ENCODE peak calls at places on chromosome 22, in ten cellular contexts. One of them, this sample, is unnamed.

GRCh38 chr22:22130956-22131355 is 113.6 kb upstream of the VPREB1 start:
- DNase-seq in esophagus squamous epithelium: no peak
- DNase-seq in H9: no peak
- DNase-seq in heart right ventricle: no peak
- DNase-seq in OCI-LY7: no peak
- DNase-seq in suprapubic skin: no peak
- DNase-seq in pancreas: no peak
- DNase-seq in stomach: no peak
- DNase-seq in CD8-positive, alpha-beta T cell: no peak
- DNase-seq in endodermal cell: no peak
- DNase-seq in this sample: no peak

GRCh38 chr22:43828711-43829447 is 16.8 kb upstream of the EFCAB6 start:
- DNase-seq in esophagus squamous epithelium: no peak
- DNase-seq in H9: peak; percentile 64
- DNase-seq in heart right ventricle: peak; percentile 82
- DNase-seq in OCI-LY7: no peak
- DNase-seq in suprapubic skin: peak; percentile 92
- DNase-seq in pancreas: peak; percentile 45
- DNase-seq in stomach: no peak
- DNase-seq in CD8-positive, alpha-beta T cell: no peak
- DNase-seq in endodermal cell: peak; percentile 71
- DNase-seq in this sample: peak; percentile 60

GRCh38 chr22:32555546-32555945 is 80.9 kb downstream of the FBXO7 start:
- DNase-seq in esophagus squamous epithelium: no peak
- DNase-seq in H9: no peak
- DNase-seq in heart right ventricle: no peak
- DNase-seq in OCI-LY7: no peak
- DNase-seq in suprapubic skin: no peak
- DNase-seq in pancreas: no peak
- DNase-seq in stomach: no peak
- DNase-seq in CD8-positive, alpha-beta T cell: no peak
- DNase-seq in endodermal cell: no peak
- DNase-seq in this sample: no peak

GRCh38 chr22:44211946-44212930 is 31.5 kb downstream of the PARVG start:
- DNase-seq in esophagus squamous epithelium: no peak
- DNase-seq in H9: no peak
- DNase-seq in heart right ventricle: no peak
- DNase-seq in OCI-LY7: no peak
- DNase-seq in suprapubic skin: no peak
- DNase-seq in pancreas: no peak
- DNase-seq in stomach: no peak
- DNase-seq in CD8-positive, alpha-beta T cell: no peak
- DNase-seq in endodermal cell: peak; percentile 26
- DNase-seq in this sample: no peak

GRCh38 chr22:50676661-50677492 is 4.3 kb downstream of the SHANK3 start:
- DNase-seq in esophagus squamous epithelium: no peak
- DNase-seq in H9: no peak
- DNase-seq in heart right ventricle: no peak
- DNase-seq in OCI-LY7: no peak
- DNase-seq in suprapubic skin: peak; percentile 69
- DNase-seq in pancreas: no peak
- DNase-seq in stomach: peak; percentile 13
- DNase-seq in CD8-positive, alpha-beta T cell: no peak
- DNase-seq in endodermal cell: no peak
- DNase-seq in this sample: no peak

GRCh38 chr22:36355362-36355761 is 32.4 kb downstream of the MYH9 start:
- DNase-seq in esophagus squamous epithelium: no peak
- DNase-seq in H9: no peak
- DNase-seq in heart right ventricle: no peak
- DNase-seq in OCI-LY7: no peak
- DNase-seq in suprapubic skin: no peak
- DNase-seq in pancreas: no peak
- DNase-seq in stomach: no peak
- DNase-seq in CD8-positive, alpha-beta T cell: no peak
- DNase-seq in endodermal cell: no peak
- DNase-seq in this sample: no peak

GRCh38 chr22:30212363-30212995 is 34.1 kb downstream of the LIF start:
- DNase-seq in esophagus squamous epithelium: no peak
- DNase-seq in H9: no peak
- DNase-seq in heart right ventricle: peak; percentile 40
- DNase-seq in OCI-LY7: no peak
- DNase-seq in suprapubic skin: no peak
- DNase-seq in pancreas: no peak
- DNase-seq in stomach: peak; percentile 87
- DNase-seq in CD8-positive, alpha-beta T cell: no peak
- DNase-seq in endodermal cell: no peak
- DNase-seq in this sample: peak; percentile 89

GRCh38 chr22:27740192-27740748 is 61.3 kb downstream of the MN1 start:
- DNase-seq in esophagus squamous epithelium: no peak
- DNase-seq in H9: no peak
- DNase-seq in heart right ventricle: no peak
- DNase-seq in OCI-LY7: no peak
- DNase-seq in suprapubic skin: no peak
- DNase-seq in pancreas: no peak
- DNase-seq in stomach: no peak
- DNase-seq in CD8-positive, alpha-beta T cell: no peak
- DNase-seq in endodermal cell: no peak
- DNase-seq in this sample: no peak

GRCh38 chr22:35051034-35051535 is 14.9 kb upstream of the ISX start:
- DNase-seq in esophagus squamous epithelium: no peak
- DNase-seq in H9: peak; percentile 8
- DNase-seq in heart right ventricle: no peak
- DNase-seq in OCI-LY7: no peak
- DNase-seq in suprapubic skin: no peak
- DNase-seq in pancreas: no peak
- DNase-seq in stomach: no peak
- DNase-seq in CD8-positive, alpha-beta T cell: no peak
- DNase-seq in endodermal cell: no peak
- DNase-seq in this sample: no peak

GRCh38 chr22:47322854-47323253 is 560.4 kb downstream of the TBC1D22A start:
- DNase-seq in esophagus squamous epithelium: no peak
- DNase-seq in H9: no peak
- DNase-seq in heart right ventricle: no peak
- DNase-seq in OCI-LY7: no peak
- DNase-seq in suprapubic skin: no peak
- DNase-seq in pancreas: no peak
- DNase-seq in stomach: no peak
- DNase-seq in CD8-positive, alpha-beta T cell: no peak
- DNase-seq in endodermal cell: no peak
- DNase-seq in this sample: no peak

GRCh38 chr22:48500481-48501230 is 1327.0 kb downstream of the BRD1 start:
- DNase-seq in esophagus squamous epithelium: no peak
- DNase-seq in H9: peak; percentile 55
- DNase-seq in heart right ventricle: no peak
- DNase-seq in OCI-LY7: no peak
- DNase-seq in suprapubic skin: no peak
- DNase-seq in pancreas: peak; percentile 39
- DNase-seq in stomach: no peak
- DNase-seq in CD8-positive, alpha-beta T cell: no peak
- DNase-seq in endodermal cell: peak; percentile 66
- DNase-seq in this sample: no peak

GRCh38 chr22:49647346-49648026 is 180.2 kb downstream of the BRD1 start:
- DNase-seq in esophagus squamous epithelium: no peak
- DNase-seq in H9: no peak
- DNase-seq in heart right ventricle: no peak
- DNase-seq in OCI-LY7: peak; percentile 5
- DNase-seq in suprapubic skin: no peak
- DNase-seq in pancreas: no peak
- DNase-seq in stomach: no peak
- DNase-seq in CD8-positive, alpha-beta T cell: no peak
- DNase-seq in endodermal cell: no peak
- DNase-seq in this sample: no peak
- TF ChIP-seq CTCF in esophagus squamous epithelium: no peak
- TF ChIP-seq CTCF in H9: no peak
- TF ChIP-seq CTCF in heart right ventricle: no peak
- TF ChIP-seq CTCF in OCI-LY7: peak; percentile 46
- TF ChIP-seq CTCF in suprapubic skin: no peak
- TF ChIP-seq CTCF in pancreas: no peak
- TF ChIP-seq CTCF in stomach: no peak
- TF ChIP-seq CTCF in CD8-positive, alpha-beta T cell: no peak
- TF ChIP-seq CTCF in endodermal cell: no peak
- TF ChIP-seq CTCF in this sample: no peak

GRCh38 chr22:31291403-31291715 is 929 bp downstream of the PIK3IP1 start:
- DNase-seq in esophagus squamous epithelium: no peak
- DNase-seq in H9: no peak
- DNase-seq in heart right ventricle: no peak
- DNase-seq in OCI-LY7: no peak
- DNase-seq in suprapubic skin: no peak
- DNase-seq in pancreas: no peak
- DNase-seq in stomach: no peak
- DNase-seq in CD8-positive, alpha-beta T cell: no peak
- DNase-seq in endodermal cell: no peak
- DNase-seq in this sample: no peak

GRCh38 chr22:31295413-31295812 is 3.1 kb upstream of the PIK3IP1 start:
- DNase-seq in esophagus squamous epithelium: no peak
- DNase-seq in H9: no peak
- DNase-seq in heart right ventricle: no peak
- DNase-seq in OCI-LY7: no peak
- DNase-seq in suprapubic skin: no peak
- DNase-seq in pancreas: no peak
- DNase-seq in stomach: no peak
- DNase-seq in CD8-positive, alpha-beta T cell: no peak
- DNase-seq in endodermal cell: no peak
- DNase-seq in this sample: no peak

GRCh38 chr22:31291716-31292644 is at the start of gene PIK3IP1:
- DNase-seq in esophagus squamous epithelium: peak; percentile 51
- DNase-seq in H9: peak; percentile 93
- DNase-seq in heart right ventricle: peak; percentile 94
- DNase-seq in OCI-LY7: peak; percentile 94
- DNase-seq in suprapubic skin: peak; percentile 92
- DNase-seq in pancreas: peak; percentile 89
- DNase-seq in stomach: peak; percentile 92
- DNase-seq in CD8-positive, alpha-beta T cell: peak; percentile 79
- DNase-seq in endodermal cell: peak; percentile 97
- DNase-seq in this sample: peak; percentile 87

GRCh38 chr22:31296258-31296657 is 4.0 kb upstream of the PIK3IP1 start:
- DNase-seq in esophagus squamous epithelium: no peak
- DNase-seq in H9: no peak
- DNase-seq in heart right ventricle: no peak
- DNase-seq in OCI-LY7: no peak
- DNase-seq in suprapubic skin: no peak
- DNase-seq in pancreas: no peak
- DNase-seq in stomach: no peak
- DNase-seq in CD8-positive, alpha-beta T cell: no peak
- DNase-seq in endodermal cell: no peak
- DNase-seq in this sample: no peak

DNA sequence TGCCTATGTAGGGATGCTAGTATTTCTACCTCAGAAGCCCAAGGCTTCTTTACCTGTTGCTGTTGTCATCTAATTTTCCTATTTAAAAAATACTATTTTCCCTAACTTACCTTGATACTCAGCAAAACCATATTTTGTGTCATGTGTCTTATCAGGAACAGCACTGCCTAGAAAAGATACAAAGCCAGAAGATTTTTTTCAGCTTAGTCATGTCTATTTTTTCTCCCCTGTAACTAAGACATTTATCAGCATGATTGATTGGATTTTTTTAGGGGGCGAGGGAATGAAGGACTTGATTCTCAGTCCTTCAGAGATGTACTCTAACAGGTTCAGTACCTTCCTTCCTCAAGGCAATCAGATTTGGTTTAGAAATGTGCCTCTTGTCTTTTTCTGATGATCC is 3.5 kb upstream of the PIK3IP1 start:
- DNase-seq in esophagus squamous epithelium: no peak
- DNase-seq in H9: no peak
- DNase-seq in heart right ventricle: no peak
- DNase-seq in OCI-LY7: no peak
- DNase-seq in suprapubic skin: no peak
- DNase-seq in pancreas: no peak
- DNase-seq in stomach: no peak
- DNase-seq in CD8-positive, alpha-beta T cell: no peak
- DNase-seq in endodermal cell: no peak
- DNase-seq in this sample: no peak
- H3K4me1 ChIP-seq in esophagus squamous epithelium: peaks cover 62% of the 10 kb centered on the region
- H3K4me1 ChIP-seq in H9: no peaks in the 10 kb centered on the region
- H3K4me1 ChIP-seq in heart right ventricle: peaks cover 39% of the 10 kb centered on the region
- H3K4me1 ChIP-seq in OCI-LY7: peaks cover 33% of the 10 kb centered on the region
- H3K4me1 ChIP-seq in suprapubic skin: peaks cover 42% of the 10 kb centered on the region
- H3K4me1 ChIP-seq in pancreas: no peaks in the 10 kb centered on the region
- H3K4me1 ChIP-seq in stomach: peaks cover 17% of the 10 kb centered on the region
- H3K4me1 ChIP-seq in CD8-positive, alpha-beta T cell: peaks cover 39% of the 10 kb centered on the region
- H3K4me1 ChIP-seq in endodermal cell: no peaks in the 10 kb centered on the region
- H3K4me1 ChIP-seq in this sample: peaks cover 5% of the 10 kb centered on the region

GRCh38 chr22:41526802-41527799 is 17.2 kb downstream of the POLR3H start:
- DNase-seq in esophagus squamous epithelium: no peak
- DNase-seq in H9: peak; percentile 63
- DNase-seq in heart right ventricle: no peak
- DNase-seq in OCI-LY7: peak; percentile 60
- DNase-seq in suprapubic skin: peak; percentile 79
- DNase-seq in pancreas: peak; percentile 77
- DNase-seq in stomach: peak; percentile 65
- DNase-seq in CD8-positive, alpha-beta T cell: peak; percentile 60
- DNase-seq in endodermal cell: peak; percentile 89
- DNase-seq in this sample: no peak
- H3K27ac ChIP-seq in esophagus squamous epithelium: peak overlapping the region; percentile 89
- H3K27ac ChIP-seq in H9: no peak overlapping the region
- H3K27ac ChIP-seq in heart right ventricle: peak overlapping the region; percentile 90
- H3K27ac ChIP-seq in OCI-LY7: no peak overlapping the region
- H3K27ac ChIP-seq in suprapubic skin: no peak overlapping the region
- H3K27ac ChIP-seq in pancreas: peak overlapping the region; percentile 8
- H3K27ac ChIP-seq in stomach: peak overlapping the region; percentile 84
- H3K27ac ChIP-seq in CD8-positive, alpha-beta T cell: no peak overlapping the region
- H3K27ac ChIP-seq in endodermal cell: no peak overlapping the region
- H3K27ac ChIP-seq in this sample: no peak overlapping the region

GRCh38 chr22:17218341-17218740 is 894 bp downstream of the ADA2 start:
- DNase-seq in esophagus squamous epithelium: no peak
- DNase-seq in H9: no peak
- DNase-seq in heart right ventricle: no peak
- DNase-seq in OCI-LY7: no peak
- DNase-seq in suprapubic skin: no peak
- DNase-seq in pancreas: no peak
- DNase-seq in stomach: no peak
- DNase-seq in CD8-positive, alpha-beta T cell: no peak
- DNase-seq in endodermal cell: peak; percentile 73
- DNase-seq in this sample: no peak

GRCh38 chr22:17217179-17217578 is 2.1 kb downstream of the ADA2 start:
- DNase-seq in esophagus squamous epithelium: no peak
- DNase-seq in H9: no peak
- DNase-seq in heart right ventricle: no peak
- DNase-seq in OCI-LY7: peak; percentile 74
- DNase-seq in suprapubic skin: no peak
- DNase-seq in pancreas: no peak
- DNase-seq in stomach: no peak
- DNase-seq in CD8-positive, alpha-beta T cell: no peak
- DNase-seq in endodermal cell: peak; percentile 73
- DNase-seq in this sample: no peak

GRCh38 chr22:17214416-17215043 is 4.7 kb downstream of the ADA2 start:
- DNase-seq in esophagus squamous epithelium: no peak
- DNase-seq in H9: no peak
- DNase-seq in heart right ventricle: no peak
- DNase-seq in OCI-LY7: no peak
- DNase-seq in suprapubic skin: no peak
- DNase-seq in pancreas: no peak
- DNase-seq in stomach: no peak
- DNase-seq in CD8-positive, alpha-beta T cell: no peak
- DNase-seq in endodermal cell: no peak
- DNase-seq in this sample: no peak

DNA sequence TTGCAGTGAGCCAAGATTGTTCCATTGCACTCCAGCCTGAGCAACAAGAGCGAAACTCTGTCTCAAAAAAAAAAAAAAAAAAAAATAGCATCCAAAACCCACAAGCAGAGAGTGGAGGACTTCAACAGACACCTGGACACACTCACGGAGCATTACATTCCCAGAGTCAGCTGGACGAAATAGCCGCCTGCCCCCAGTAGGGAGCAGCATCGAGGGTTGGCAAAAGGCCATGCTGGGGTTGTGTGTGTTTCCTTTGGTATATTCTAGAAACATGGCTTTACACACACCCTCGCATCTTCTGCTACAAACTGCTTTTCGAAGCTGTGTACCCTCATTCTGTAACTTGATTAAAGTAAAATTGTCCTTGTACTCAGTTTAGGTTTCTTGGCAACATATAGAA is 5.3 kb downstream of the ADA2 start:
- DNase-seq in esophagus squamous epithelium: no peak
- DNase-seq in H9: peak; percentile 62
- DNase-seq in heart right ventricle: peak; percentile 70
- DNase-seq in OCI-LY7: peak; percentile 67
- DNase-seq in suprapubic skin: no peak
- DNase-seq in pancreas: peak; percentile 92
- DNase-seq in stomach: peak; percentile 38
- DNase-seq in CD8-positive, alpha-beta T cell: peak; percentile 39
- DNase-seq in endodermal cell: peak; percentile 87
- DNase-seq in this sample: peak; percentile 67
- TF ChIP-seq CTCF in esophagus squamous epithelium: no peak
- TF ChIP-seq CTCF in H9: peak; percentile 69
- TF ChIP-seq CTCF in heart right ventricle: peak; percentile 52
- TF ChIP-seq CTCF in OCI-LY7: peak; percentile 72
- TF ChIP-seq CTCF in suprapubic skin: no peak
- TF ChIP-seq CTCF in pancreas: no peak
- TF ChIP-seq CTCF in stomach: no peak
- TF ChIP-seq CTCF in CD8-positive, alpha-beta T cell: peak; percentile 30
- TF ChIP-seq CTCF in endodermal cell: peak; percentile 82
- TF ChIP-seq CTCF in this sample: no peak